ENCODE peak calls at places on chromosomes 12 and 14, in ten cellular contexts. W is cardiac muscle cell; U is HT1080; Y is RCC 7860; B is NCI-H2029 treated with DMSO at 0.1 percent for 48 hours; Z is T-helper 1 cell; P is globus pallidus; X is activated CD4-positive, alpha-beta T cell treated with anti-CD3 and anti-CD28 coated beads for 36 hours; E is PC-3; R is germinal center. H is an unnamed sample.

GRCh38 chr12:29208935-29209701 is 60.0 kb downstream of the FAR2 start:
- DNase-seq in W (no peak), U (no peak), Y (no peak), B (no peak), Z (no peak), P (no peak), X (no peak), E (no peak), R (no peak), H (no peak)

GRCh38 chr14:44898547-44898946 is 63.2 kb downstream of the KLHL28 start:
- DNase-seq in W (no peak), U (no peak), Y (no peak), B (no peak), Z (no peak), P (no peak), X (no peak), E (peak; percentile 13), R (no peak), H (no peak)

GRCh38 chr14:57388072-57388471 is 2.3 kb upstream of the NAA30 start:
- DNase-seq in W (no peak), U (no peak), Y (no peak), B (no peak), Z (no peak), P (no peak), X (no peak), E (no peak), R (no peak), H (no peak)

GRCh38 chr12:53743277-53744129 is 8.3 kb downstream of the CISTR start:
- DNase-seq in W (peak; percentile 64), U (peak; percentile 54), Y (peak; percentile 31), B (peak; percentile 49), Z (peak; percentile 58), P (peak; percentile 64), X (peak; percentile 73), E (peak; percentile 85), R (peak; percentile 83), H (no peak)

GRCh38 chr12:12927211-12928079 is 24.5 kb downstream of the GPRC5D start:
- DNase-seq in W (peak; percentile 90), U (no peak), Y (peak; percentile 88), B (peak; percentile 86), Z (no peak), P (no peak), X (peak; percentile 59), E (no peak), R (peak; percentile 45), H (peak; percentile 81)

GRCh38 chr14:32744811-32745445 is 193.8 kb upstream of the NPAS3 start:
- DNase-seq in W (no peak), U (no peak), Y (no peak), B (no peak), Z (no peak), P (no peak), X (no peak), E (no peak), R (no peak), H (no peak)

GRCh38 chr12:69007858-69008314 is 74.9 kb upstream of the CPM start:
- DNase-seq in W (no peak), U (no peak), Y (no peak), B (peak; percentile 44), Z (no peak), P (no peak), X (no peak), E (peak; percentile 21), R (no peak), H (no peak)

GRCh38 chr14:94005324-94005723 is 8.2 kb downstream of the CCDC197 start:
- DNase-seq in W (no peak), U (no peak), Y (no peak), B (no peak), Z (no peak), P (no peak), X (peak; percentile 52), E (peak; percentile 35), R (peak; percentile 61), H (peak; percentile 20)

GRCh38 chr12:122834921-122835692 is at the start of gene HIP1R:
- DNase-seq in W (no peak), U (no peak), Y (no peak), B (no peak), Z (peak; percentile 30), P (peak; percentile 60), X (peak; percentile 77), E (peak; percentile 27), R (peak; percentile 85), H (no peak)

GRCh38 chr14:100067971-100068959 is 3.0 kb downstream of the EVL start:
- DNase-seq in W (peak; percentile 44), U (peak; percentile 70), Y (no peak), B (no peak), Z (peak; percentile 96), P (peak; percentile 23), X (peak; percentile 93), E (peak; percentile 92), R (peak; percentile 33), H (peak; percentile 79)

GRCh38 chr14:36070056-36071043 is 106.2 kb downstream of the PTCSC3 start:
- DNase-seq in W (peak; percentile 71), U (peak; percentile 54), Y (peak; percentile 8), B (peak; percentile 99), Z (peak; percentile 31), P (peak; percentile 68), X (peak; percentile 75), E (peak; percentile 82), R (peak; percentile 23), H (no peak)

GRCh38 chr12:91219511-91219910 is 36.9 kb upstream of the DCN start:
- DNase-seq in W (peak; percentile 44), U (peak; percentile 70), Y (peak; percentile 64), B (no peak), Z (no peak), P (no peak), X (no peak), E (peak; percentile 41), R (no peak), H (no peak)

GRCh38 chr12:57809425-57809824 is 9.1 kb downstream of the AVIL start:
- DNase-seq in W (no peak), U (no peak), Y (no peak), B (no peak), Z (no peak), P (no peak), X (no peak), E (no peak), R (no peak), H (no peak)

GRCh38 chr12:118055144-118055557 is 5.8 kb downstream of the WSB2 start:
- DNase-seq in W (no peak), U (peak; percentile 61), Y (peak; percentile 88), B (peak; percentile 27), Z (peak; percentile 78), P (no peak), X (peak; percentile 87), E (peak; percentile 78), R (peak; percentile 59), H (peak; percentile 63)

GRCh38 chr12:109331546-109331945 is 16.2 kb upstream of the MYO1H start:
- DNase-seq in W (peak; percentile 44), U (no peak), Y (no peak), B (no peak), Z (no peak), P (no peak), X (no peak), E (no peak), R (no peak), H (no peak)

GRCh38 chr14:51552768-51553426 is 98.8 kb upstream of the FRMD6 start:
- DNase-seq in W (no peak), U (no peak), Y (peak; percentile 44), B (peak; percentile 89), Z (no peak), P (no peak), X (no peak), E (peak; percentile 95), R (no peak), H (no peak)

GRCh38 chr12:111443586-111443985 is 37.9 kb downstream of the SH2B3 start:
- DNase-seq in W (no peak), U (peak; percentile 71), Y (peak; percentile 66), B (no peak), Z (no peak), P (no peak), X (peak; percentile 79), E (peak; percentile 75), R (no peak), H (no peak)

GRCh38 chr12:11722578-11723138 is 73.2 kb downstream of the ETV6 start:
- DNase-seq in W (no peak), U (no peak), Y (no peak), B (no peak), Z (no peak), P (no peak), X (no peak), E (no peak), R (no peak), H (no peak)

GRCh38 chr12:1500095-1500801 is 94.1 kb downstream of the FBXL14 start:
- DNase-seq in W (peak; percentile 44), U (peak; percentile 47), Y (no peak), B (no peak), Z (no peak), P (peak; percentile 58), X (no peak), E (peak; percentile 49), R (no peak), H (peak; percentile 77)

GRCh38 chr12:75665216-75665615 is 153.8 kb upstream of the KRR1 start:
- DNase-seq in W (no peak), U (no peak), Y (peak; percentile 24), B (no peak), Z (no peak), P (no peak), X (no peak), E (no peak), R (no peak), H (no peak)

GRCh38 chr14:53953002-53953827 is 3.4 kb downstream of the BMP4 start:
- DNase-seq in W (peak; percentile 94), U (peak; percentile 45), Y (no peak), B (no peak), Z (no peak), P (peak; percentile 35), X (peak; percentile 47), E (peak; percentile 88), R (peak; percentile 31), H (peak; percentile 92)

GRCh38 chr12:42442328-42442759 is 116.4 kb downstream of the PPHLN1 start:
- DNase-seq in W (no peak), U (no peak), Y (no peak), B (no peak), Z (no peak), P (no peak), X (no peak), E (no peak), R (no peak), H (no peak)

GRCh38 chr12:109797905-109798669 is 35.1 kb downstream of the TRPV4 start:
- DNase-seq in W (no peak), U (peak; percentile 16), Y (no peak), B (no peak), Z (no peak), P (no peak), X (peak; percentile 25), E (peak; percentile 44), R (no peak), H (no peak)